ENCODE peak calls at places on chromosome 11, in four cellular contexts. V is HCT116, F is HepG2, I is H1. R is an unnamed sample.

GRCh38 chr11:46674463-46675287 is 25.7 kb downstream of the ARHGAP1 start:
- DNase-seq in V (no peak), F (peak), I (peak), R (no peak)

GRCh38 chr11:12381875-12382274 is 4.5 kb downstream of the PARVA start:
- DNase-seq in I (no peak), V (no peak), F (no peak), R (no peak)

GRCh38 chr11:129386795-129387390 is 11.2 kb downstream of the BARX2 start:
- DNase-seq in I (no peak), V (no peak), F (no peak), R (no peak)

GRCh38 chr11:58919980-58920379 is 19.3 kb upstream of the GLYATL1 start:
- DNase-seq in F (no peak), I (no peak), V (no peak), R (no peak)

GRCh38 chr11:67393437-67393836 is 1.7 kb downstream of the RAD9A start:
- DNase-seq in F (no peak), I (no peak), V (no peak), R (no peak)

GRCh38 chr11:2369896-2370295 is 7.2 kb upstream of the CD81 start:
- DNase-seq in I (no peak), F (no peak), V (no peak), R (no peak)

GRCh38 chr11:95736268-95737208 is 53.0 kb downstream of the FAM76B start:
- DNase-seq in V (no peak), I (no peak), F (no peak), R (no peak)

GRCh38 chr11:17405232-17406005 is 17.0 kb upstream of the KCNJ11 start:
- DNase-seq in V (peak), I (no peak), F (peak), R (peak)

GRCh38 chr11:16843307-16843706 is 104.9 kb downstream of the C11orf58 start:
- DNase-seq in I (no peak), F (peak), V (no peak), R (peak)

GRCh38 chr11:33987975-33988580 is 63.5 kb upstream of the CAPRIN1 start:
- DNase-seq in I (no peak), V (peak), F (peak), R (peak)

GRCh38 chr11:68691402-68691784 is 7.0 kb downstream of the GAL start:
- DNase-seq in I (no peak), V (no peak), F (no peak), R (no peak)

GRCh38 chr11:68693484-68693882 is 9.1 kb downstream of the GAL start:
- DNase-seq in I (no peak), F (no peak), V (no peak), R (no peak)

GRCh38 chr11:68692881-68693483 is 8.6 kb downstream of the GAL start:
- DNase-seq in F (no peak), V (no peak), I (no peak), R (no peak)

GRCh38 chr11:68692115-68692514 is 7.8 kb downstream of the GAL start:
- DNase-seq in F (no peak), I (no peak), V (no peak), R (no peak)

GRCh38 chr11:68694404-68695297 is 10.3 kb downstream of the GAL start:
- DNase-seq in V (no peak), F (no peak), I (no peak), R (no peak)
- TF ChIP-seq ATF3 in V (no peak), F (no peak), I (no peak), R (no peak)

GRCh38 chr11:60982184-60982583 is 10.7 kb downstream of the CD6 start:
- DNase-seq in F (no peak), I (no peak), V (no peak), R (no peak)
- TF ChIP-seq FOSL1 in F (no peak), I (no peak), V (no peak), R (no peak)

GRCh38 chr11:69448471-69449284 is 32.8 kb upstream of the LINC01488 start:
- DNase-seq in I (no peak), V (no peak), F (no peak), R (peak)
- TF ChIP-seq EZH2 in I (no peak), V (no peak), F (no peak), R (no peak)

DNA sequence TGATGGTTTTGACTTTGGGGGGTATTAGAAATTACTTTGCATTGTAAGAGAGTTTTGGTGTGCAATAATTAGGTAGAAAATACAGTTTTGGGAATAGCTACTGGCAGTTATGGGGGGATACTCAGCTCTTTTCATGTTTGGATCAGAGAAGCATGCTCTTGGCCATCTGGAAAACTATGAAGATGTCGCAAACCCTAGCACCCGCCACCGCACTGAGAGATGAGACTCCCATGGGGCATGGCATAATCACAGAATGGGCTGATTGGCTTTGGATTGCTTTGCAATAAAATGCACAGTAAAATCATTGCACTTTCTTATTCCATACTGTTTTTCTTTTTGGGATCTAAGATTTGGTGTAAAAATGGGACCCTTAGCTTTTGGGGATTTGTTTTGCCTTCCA is 43.5 kb upstream of the SLC5A12 start:
- DNase-seq in V (no peak), I (no peak), F (no peak), R (no peak)
- TF ChIP-seq ATF3 in V (no peak), I (no peak), F (no peak), R (no peak)

GRCh38 chr11:115886111-115886733 is 382.0 kb upstream of the CADM1 start:
- DNase-seq in V (no peak), F (no peak), I (no peak), R (no peak)
- TF ChIP-seq FOSL1 in V (no peak), F (no peak), I (no peak), R (no peak)

GRCh38 chr11:123430736-123431356 is 777 bp downstream of the GRAMD1B start:
- DNase-seq in I (no peak), V (no peak), F (no peak), R (no peak)
- TF ChIP-seq EZH2 in I (no peak), V (no peak), F (no peak), R (no peak)

GRCh38 chr11:94024547-94024946 is 3.4 kb downstream of the HEPHL1 start:
- DNase-seq in I (no peak), F (no peak), V (no peak), R (no peak)

GRCh38 chr11:94018721-94019120 is 2.4 kb upstream of the HEPHL1 start:
- DNase-seq in I (no peak), F (no peak), V (no peak), R (no peak)

GRCh38 chr11:94023856-94024255 is 2.7 kb downstream of the HEPHL1 start:
- DNase-seq in I (no peak), V (no peak), F (no peak), R (no peak)

GRCh38 chr11:94017446-94017845 is 3.7 kb upstream of the HEPHL1 start:
- DNase-seq in I (no peak), V (no peak), F (no peak), R (no peak)

DNA sequence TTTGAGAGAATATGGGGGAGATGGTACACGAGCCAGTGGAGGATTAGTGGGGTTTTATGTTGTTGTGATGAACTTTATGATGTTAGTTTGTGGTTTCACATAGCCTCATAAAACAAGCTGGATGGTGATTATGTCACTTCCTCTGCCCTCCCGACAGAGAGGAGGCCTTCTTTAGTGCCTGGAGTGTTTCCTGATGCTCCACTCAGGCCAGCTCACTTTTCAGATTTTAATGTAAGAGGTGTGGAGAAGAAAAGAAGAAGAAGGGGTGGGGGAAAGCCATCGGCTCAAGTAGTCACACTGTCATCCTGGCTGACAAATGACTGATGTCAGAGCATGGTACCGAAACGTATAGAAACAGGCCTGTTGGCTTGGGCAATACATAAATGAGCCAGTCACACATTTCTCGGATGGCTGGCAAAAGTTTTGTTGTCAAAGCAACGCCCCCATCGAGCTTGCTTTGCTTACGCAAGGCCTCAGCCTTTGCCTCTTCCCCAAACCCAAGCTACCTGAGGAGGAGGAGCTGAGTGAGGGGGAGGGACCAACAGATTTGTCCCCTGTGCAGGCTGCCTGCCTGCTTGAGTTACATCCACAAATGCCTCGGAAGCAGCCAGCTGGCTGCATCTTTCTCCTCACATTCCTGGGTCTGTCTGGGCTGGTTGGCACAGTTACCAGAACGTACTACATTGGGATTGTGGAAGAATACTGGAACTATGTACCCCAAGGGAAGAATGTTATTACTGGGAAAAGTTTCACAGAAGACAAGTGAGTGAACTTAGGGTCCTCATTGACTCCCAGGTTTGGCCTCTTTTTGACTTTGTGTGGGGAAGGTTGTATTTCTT is at the start of gene HEPHL1:
- DNase-seq in F (no peak), V (no peak), I (no peak), R (no peak)
- TF ChIP-seq ATF3 in F (no peak), V (no peak), I (no peak), R (no peak)

R was measured in K562.